ENCODE peak calls at places on chromosomes 3 and 15, in eight cellular contexts. I is WERI-Rb-1, L is endothelial cell, U is bronchial epithelial cell, H is astrocyte of the spinal cord, V is nephron progenitor cell, T is RWPE1, B is GM20000. W is an unnamed sample.

GRCh38 chr3:39446444-39446843 is 21.0 kb upstream of the MOBP start:
- DNase-seq in I (no peak), L (no peak), U (no peak), H (no peak), V (no peak), T (no peak), B (no peak), W (no peak)

GRCh38 chr3:99016452-99016851 is 115.0 kb upstream of the DCBLD2 start:
- DNase-seq in I (no peak), L (no peak), U (no peak), H (no peak), V (no peak), T (no peak), B (no peak), W (no peak)

GRCh38 chr15:25247418-25248030 is 191.3 kb downstream of the UBE3A start:
- DNase-seq in I (no peak), L (no peak), U (no peak), H (no peak), V (no peak), T (no peak), B (no peak), W (peak; percentile 80)

GRCh38 chr3:169362872-169363271 is 300.6 kb downstream of the MECOM start:
- DNase-seq in I (no peak), L (no peak), U (no peak), H (no peak), V (no peak), T (no peak), B (no peak), W (no peak)

GRCh38 chr3:183844606-183845005 is 19.2 kb upstream of the MAP6D1 start:
- DNase-seq in I (no peak), L (no peak), U (peak; percentile 95), H (peak; percentile 75), V (no peak), T (peak; percentile 86), B (no peak), W (no peak)

GRCh38 chr15:56832125-56832524 is 86.3 kb upstream of the TCF12 start:
- DNase-seq in I (no peak), L (no peak), U (peak; percentile 10), H (peak; percentile 43), V (no peak), T (no peak), B (no peak), W (no peak)

GRCh38 chr15:72358532-72359180 is 17.2 kb downstream of the HEXA start:
- DNase-seq in I (no peak), L (no peak), U (peak; percentile 93), H (peak; percentile 61), V (no peak), T (peak; percentile 53), B (peak; percentile 24), W (no peak)

GRCh38 chr15:47839233-47839867 is 122.0 kb downstream of the SEMA6D start:
- DNase-seq in I (no peak), L (no peak), U (no peak), H (no peak), V (no peak), T (no peak), B (no peak), W (no peak)

GRCh38 chr3:28172748-28173147 is 68.7 kb upstream of the CMC1 start:
- DNase-seq in I (no peak), L (no peak), U (peak; percentile 7), H (no peak), V (no peak), T (no peak), B (no peak), W (no peak)

GRCh38 chr3:57227930-57228733 is 603 bp downstream of the APPL1 start:
- DNase-seq in I (peak; percentile 27), L (peak; percentile 38), U (peak; percentile 34), H (peak; percentile 69), V (peak; percentile 60), T (peak; percentile 18), B (peak; percentile 53), W (no peak)

DNA sequence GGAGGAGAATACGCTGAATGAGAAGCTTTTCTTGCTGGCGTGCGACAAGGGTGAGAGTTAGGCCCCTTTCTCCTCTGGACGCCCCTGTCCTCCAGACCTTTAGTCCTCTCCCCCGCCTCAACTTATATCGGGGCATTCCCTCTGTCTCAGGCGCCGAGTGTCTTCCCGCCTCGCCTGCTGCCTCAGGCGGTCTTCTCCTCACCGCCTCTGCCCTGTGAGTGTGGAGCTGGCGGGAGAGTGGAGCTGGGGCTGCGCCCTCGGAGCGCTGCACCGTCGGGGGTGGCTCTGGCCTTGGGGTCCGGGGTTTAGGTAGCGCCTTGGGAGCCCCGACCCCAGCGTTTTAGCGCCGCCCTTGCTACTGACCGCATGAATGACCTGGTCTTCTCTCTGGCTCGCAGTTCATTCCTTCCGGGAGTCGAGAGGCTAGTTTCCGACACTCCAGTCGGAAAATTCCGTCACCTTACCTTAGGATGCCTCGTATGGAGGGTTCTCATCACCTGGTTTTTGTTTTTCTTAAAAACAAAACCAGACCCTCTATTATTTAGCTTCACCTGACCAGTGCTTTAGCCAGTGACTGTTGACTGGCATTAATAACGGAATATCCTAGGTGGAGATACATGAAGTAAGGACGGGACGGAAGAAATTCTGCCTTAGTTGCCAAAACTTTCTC is 983 bp downstream of the TRPC1 start:
- DNase-seq in I (peak; percentile 63), L (peak; percentile 63), U (peak; percentile 23), H (peak; percentile 47), V (peak; percentile 66), T (peak; percentile 34), B (peak; percentile 58), W (peak; percentile 86)
- TF ChIP-seq CTCF in I (no peak), L (no peak), U (no peak), H (no peak), V (no peak), T (no peak), B (no peak), W (no peak)

DNA sequence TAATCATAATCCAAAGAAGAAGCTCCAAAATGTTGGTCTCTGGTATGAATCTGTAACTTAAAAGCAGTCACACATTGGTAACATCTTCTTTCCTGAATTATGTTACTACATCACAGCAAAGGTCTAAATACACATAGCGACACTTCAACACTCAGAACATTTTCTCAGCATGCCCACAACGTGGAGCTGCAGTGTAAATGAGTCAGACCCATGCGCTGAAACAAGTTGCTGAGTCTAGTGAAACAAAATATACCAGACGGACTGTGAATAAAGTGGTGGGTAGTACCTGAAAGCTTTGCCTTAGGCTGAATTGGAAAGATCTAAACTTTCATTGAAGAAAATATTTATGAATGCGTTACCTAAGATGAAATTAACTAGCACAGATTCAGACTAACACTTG is 33.2 kb upstream of the GOLGA8B start:
- DNase-seq in I (no peak), L (no peak), U (peak; percentile 71), H (peak; percentile 40), V (no peak), T (peak; percentile 36), B (no peak), W (no peak)
- TF ChIP-seq CTCF in I (peak; percentile 14), L (no peak), U (peak; percentile 36), H (peak; percentile 19), V (no peak), T (peak; percentile 27), B (no peak), W (peak; percentile 52)

DNA sequence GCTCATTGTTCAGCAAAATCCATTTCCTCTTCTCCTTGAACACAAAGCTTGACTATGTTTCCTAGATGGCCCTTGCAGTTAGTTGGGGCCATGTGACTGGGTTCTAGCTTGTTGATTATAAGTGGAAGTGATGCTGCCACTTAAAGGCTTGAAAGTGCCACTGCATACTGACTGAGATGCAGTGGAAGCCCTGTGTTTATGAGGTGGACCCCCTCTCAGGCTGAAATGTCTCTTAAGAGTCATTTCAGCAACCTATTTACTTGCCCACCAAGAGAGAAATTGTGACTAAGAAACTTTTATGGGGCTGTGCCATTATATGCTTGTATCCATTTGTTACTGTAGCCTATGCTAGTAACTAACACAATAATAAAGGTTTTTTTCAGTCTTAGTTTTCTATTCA is 8.4 kb upstream of the ANP32A start:
- DNase-seq in I (no peak), L (peak; percentile 11), U (peak; percentile 30), H (no peak), V (no peak), T (no peak), B (peak; percentile 45), W (no peak)
- TF ChIP-seq CTCF in I (peak; percentile 60), L (no peak), U (peak; percentile 58), H (peak; percentile 53), V (no peak), T (peak; percentile 61), B (peak; percentile 48), W (peak; percentile 42)

DNA sequence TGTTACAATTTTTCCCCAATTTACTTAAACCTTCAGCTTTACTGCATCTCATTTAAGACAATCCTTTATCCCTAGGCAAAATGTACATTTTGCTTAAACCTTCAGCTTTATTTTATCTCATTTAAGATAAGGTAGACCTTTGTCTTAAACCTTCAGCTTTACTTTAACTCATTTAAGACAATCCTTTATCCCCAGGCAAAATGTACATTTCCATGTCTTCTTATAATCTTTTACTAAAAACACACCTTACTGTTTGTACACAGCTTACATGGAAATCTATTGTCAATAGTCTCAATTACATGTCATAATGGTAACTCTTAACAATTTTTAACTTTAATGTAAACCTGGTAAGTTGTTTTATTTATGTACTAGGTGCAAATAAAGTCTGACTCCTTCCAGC is 58.7 kb upstream of the MKRN3 start:
- DNase-seq in I (no peak), L (no peak), U (no peak), H (no peak), V (no peak), T (no peak), B (no peak), W (no peak)
- TF ChIP-seq CTCF in I (no peak), L (no peak), U (no peak), H (no peak), V (no peak), T (no peak), B (no peak), W (no peak)

DNA sequence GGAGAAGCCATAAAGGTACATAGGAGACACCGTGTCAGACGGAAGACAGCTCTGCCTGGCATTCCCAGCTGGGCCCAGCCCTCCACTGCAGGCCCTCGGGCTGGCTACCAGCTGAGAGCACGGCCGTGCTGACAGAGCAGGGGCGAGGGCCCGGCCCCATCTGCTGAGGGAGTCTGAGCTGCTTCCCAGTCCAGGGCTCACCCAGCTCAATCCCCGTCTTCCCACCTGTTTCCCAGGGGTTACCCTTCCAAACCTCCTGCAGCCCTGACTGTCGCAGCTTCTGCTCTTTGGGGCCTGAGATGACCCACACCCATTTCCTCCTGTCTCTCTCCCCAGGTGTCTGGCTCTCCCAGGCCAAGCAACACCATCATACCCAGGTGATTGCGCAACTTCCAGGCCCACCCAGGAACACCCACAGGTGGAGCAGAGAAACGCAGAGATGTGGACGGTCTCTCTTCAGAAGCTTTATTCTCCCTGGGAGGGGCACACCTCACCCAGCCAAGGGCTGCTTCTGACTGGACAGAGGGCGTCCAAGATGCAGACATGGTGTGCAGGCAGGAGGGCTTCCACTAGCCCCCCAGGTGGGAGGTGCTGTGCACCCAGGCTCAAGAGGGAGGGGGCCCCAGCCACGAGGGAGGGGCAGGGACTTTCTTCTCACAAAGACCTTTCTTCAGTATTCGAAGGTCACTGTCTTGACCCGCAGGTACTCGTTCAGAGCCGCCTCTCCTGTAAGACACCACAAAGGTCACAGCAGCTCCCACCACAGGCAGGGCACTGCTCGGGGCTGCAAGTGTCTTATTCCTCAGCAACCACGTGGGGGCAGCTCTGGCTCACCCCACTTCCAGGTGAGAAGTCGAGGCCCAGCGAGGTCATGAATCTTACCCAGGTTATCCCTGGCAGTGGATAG is 19.4 kb upstream of the SLC41A3 start:
- DNase-seq in I (no peak), L (no peak), U (no peak), H (no peak), V (no peak), T (no peak), B (no peak), W (peak; percentile 82)
- TF ChIP-seq CTCF in I (peak; percentile 49), L (no peak), U (peak; percentile 7), H (no peak), V (no peak), T (no peak), B (no peak), W (no peak)

W was measured in osteocyte.